ENCODE peak calls at places on chromosomes 13 and 19, in four cellular contexts. One of them, this sample, is unnamed.

GRCh38 chr19:29491491-29491890 is 34.3 kb upstream of the VSTM2B start:
- DNase-seq in aorta: no peak
- DNase-seq in stomach: no peak
- DNase-seq in right cardiac atrium: no peak
- DNase-seq in this sample: no peak

GRCh38 chr19:30682576-30683536 is 310.7 kb downstream of the ZNF536 start:
- DNase-seq in right cardiac atrium: peak
- DNase-seq in stomach: peak
- DNase-seq in aorta: peak
- DNase-seq in this sample: peak

GRCh38 chr13:30038884-30039283 is 188.5 kb upstream of the UBL3 start:
- DNase-seq in stomach: no peak
- DNase-seq in right cardiac atrium: no peak
- DNase-seq in aorta: no peak
- DNase-seq in this sample: peak

GRCh38 chr13:72384879-72385278 is 342.6 kb downstream of the MZT1 start:
- DNase-seq in stomach: no peak
- DNase-seq in right cardiac atrium: no peak
- DNase-seq in aorta: no peak
- DNase-seq in this sample: no peak

GRCh38 chr13:44174769-44175425 is 198.7 kb upstream of the SERP2 start:
- DNase-seq in aorta: no peak
- DNase-seq in stomach: peak
- DNase-seq in right cardiac atrium: peak
- DNase-seq in this sample: no peak

GRCh38 chr19:46958542-46958941 is 61.1 kb upstream of the NPAS1 start:
- DNase-seq in right cardiac atrium: no peak
- DNase-seq in stomach: no peak
- DNase-seq in aorta: no peak
- DNase-seq in this sample: no peak

GRCh38 chr19:48674921-48675824 is 2.4 kb upstream of the NTN5 start:
- DNase-seq in stomach: peak
- DNase-seq in right cardiac atrium: peak
- DNase-seq in aorta: peak
- DNase-seq in this sample: peak

GRCh38 chr13:26340812-26341211 is 86.9 kb downstream of the CDK8 start:
- DNase-seq in right cardiac atrium: no peak
- DNase-seq in aorta: no peak
- DNase-seq in stomach: no peak
- DNase-seq in this sample: peak

GRCh38 chr13:56986121-56986520 is 154.6 kb upstream of the PRR20A start:
- DNase-seq in right cardiac atrium: no peak
- DNase-seq in aorta: no peak
- DNase-seq in stomach: no peak
- DNase-seq in this sample: no peak

GRCh38 chr13:41905600-41906254 is 55.2 kb downstream of the VWA8 start:
- DNase-seq in stomach: no peak
- DNase-seq in aorta: no peak
- DNase-seq in right cardiac atrium: no peak
- DNase-seq in this sample: peak

GRCh38 chr13:28680541-28680940 is 21.6 kb downstream of the POMP start:
- DNase-seq in stomach: no peak
- DNase-seq in aorta: no peak
- DNase-seq in right cardiac atrium: no peak
- DNase-seq in this sample: no peak

GRCh38 chr19:52188822-52189744 is 769 bp upstream of the PPP2R1A start:
- DNase-seq in aorta: peak
- DNase-seq in right cardiac atrium: peak
- DNase-seq in stomach: no peak
- DNase-seq in this sample: peak

GRCh38 chr13:69589531-69589930 is 518.1 kb upstream of the ATXN8OS start:
- DNase-seq in aorta: no peak
- DNase-seq in right cardiac atrium: no peak
- DNase-seq in stomach: no peak
- DNase-seq in this sample: peak
- H3K4me3 ChIP-seq in aorta: no peak
- H3K4me3 ChIP-seq in right cardiac atrium: no peak
- H3K4me3 ChIP-seq in stomach: no peak
- H3K4me3 ChIP-seq in this sample: no peak

DNA sequence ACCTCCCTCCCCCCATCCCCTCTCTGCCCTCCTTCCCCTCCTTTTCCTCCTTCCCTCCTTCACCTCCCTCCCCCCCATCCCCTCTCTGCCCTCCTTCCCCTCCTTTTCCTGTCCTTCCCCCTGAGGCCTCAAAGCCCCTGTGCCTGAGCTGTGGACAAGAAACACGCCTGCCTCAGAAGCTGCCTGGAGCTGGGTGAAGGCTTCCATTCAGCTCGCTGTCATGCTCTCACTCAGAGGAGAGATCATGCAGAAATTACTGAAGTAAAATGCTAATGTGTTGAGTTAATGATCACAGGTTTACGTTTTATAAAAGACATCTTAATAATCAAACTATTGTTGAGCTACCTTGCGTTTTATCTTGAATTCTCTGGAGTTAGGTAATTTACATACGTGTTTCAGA is 114.5 kb downstream of the ATP11A start:
- DNase-seq in right cardiac atrium: no peak
- DNase-seq in aorta: no peak
- DNase-seq in stomach: no peak
- DNase-seq in this sample: peak
- H3K27ac ChIP-seq in right cardiac atrium: no peak
- H3K27ac ChIP-seq in aorta: no peak
- H3K27ac ChIP-seq in stomach: no peak
- H3K27ac ChIP-seq in this sample: no peak

DNA sequence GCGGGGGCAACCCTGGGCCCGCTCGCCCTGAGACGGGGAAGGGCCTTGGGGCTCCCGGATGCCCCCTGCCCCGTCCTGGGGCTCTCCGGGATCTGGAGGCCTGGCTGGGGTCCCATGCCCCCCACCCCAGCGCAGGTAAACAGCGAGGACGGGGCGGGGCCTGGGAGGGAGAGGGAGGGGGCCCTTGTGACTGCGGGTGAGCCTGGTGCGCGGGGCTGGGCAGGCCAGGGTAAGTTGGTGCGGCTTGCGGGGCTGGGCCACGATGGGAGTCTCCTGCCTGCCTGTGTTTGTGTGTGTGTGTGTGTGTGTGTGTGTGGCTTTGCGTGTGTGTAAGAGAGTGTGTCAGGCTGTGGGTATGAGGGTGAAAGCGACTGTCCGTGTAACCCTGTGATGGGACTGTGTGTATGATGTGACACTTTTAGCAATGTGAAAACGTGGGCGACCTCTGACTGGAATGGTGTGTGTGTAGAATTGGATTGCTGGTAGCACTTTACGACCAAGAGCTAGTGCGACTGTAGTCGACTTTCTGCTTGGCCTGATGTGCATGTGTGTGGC is 426 bp downstream of the KLC3 start:
- DNase-seq in stomach: no peak
- DNase-seq in right cardiac atrium: no peak
- DNase-seq in aorta: no peak
- DNase-seq in this sample: peak
- H3K4me3 ChIP-seq in stomach: peak
- H3K4me3 ChIP-seq in right cardiac atrium: peak
- H3K4me3 ChIP-seq in aorta: no peak
- H3K4me3 ChIP-seq in this sample: peak

DNA sequence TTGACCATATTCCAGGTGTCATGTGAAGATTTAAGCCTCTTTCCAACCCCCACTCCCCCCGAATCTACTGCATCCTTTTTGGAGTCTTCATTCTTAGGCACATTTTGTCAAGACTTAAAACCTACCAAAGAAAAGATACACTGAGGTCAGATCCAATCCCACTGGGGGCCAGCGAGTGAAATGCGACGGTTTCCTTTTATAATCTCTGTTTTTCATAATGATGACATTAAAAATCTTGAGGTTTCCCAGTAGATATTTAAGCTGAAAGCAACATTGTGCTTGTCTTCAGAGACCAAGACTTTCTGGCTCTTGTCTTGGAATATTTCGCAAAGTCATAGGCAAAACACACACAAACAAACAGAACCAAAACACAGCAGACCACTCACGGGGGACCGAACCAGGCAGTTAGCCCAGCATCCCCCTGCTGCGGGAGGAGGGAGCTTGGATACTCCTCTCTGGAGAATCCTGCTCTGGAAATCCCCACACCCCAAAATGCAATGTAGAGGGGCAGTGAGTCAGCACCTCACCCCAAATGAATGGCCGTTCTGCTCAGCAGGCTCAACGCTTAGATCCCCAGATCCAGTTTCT is 521 bp upstream of the GAS6 start:
- DNase-seq in aorta: peak
- DNase-seq in right cardiac atrium: peak
- DNase-seq in stomach: no peak
- DNase-seq in this sample: peak
- H3K27ac ChIP-seq in aorta: peak
- H3K27ac ChIP-seq in right cardiac atrium: peak
- H3K27ac ChIP-seq in stomach: peak
- H3K27ac ChIP-seq in this sample: peak

DNA sequence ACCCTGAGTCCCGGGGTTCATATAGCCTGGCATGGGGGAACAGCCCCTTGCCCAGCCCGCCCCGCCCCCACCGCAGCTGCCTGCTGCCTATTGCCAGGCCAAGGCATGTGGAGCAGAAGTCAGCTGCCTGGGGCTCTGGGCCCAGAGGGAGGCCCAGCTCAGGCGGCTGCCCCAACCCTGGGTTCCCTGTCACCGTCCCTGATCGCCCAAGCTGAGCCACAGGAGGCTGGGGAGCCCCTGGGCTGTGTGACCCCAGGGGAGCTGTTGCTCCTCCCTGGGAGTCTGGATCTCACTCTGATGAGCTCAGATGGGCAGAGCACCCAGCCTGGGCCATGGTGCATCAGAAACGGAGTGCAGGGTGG is 1.4 kb downstream of the PLIN4 start:
- DNase-seq in right cardiac atrium: peak
- DNase-seq in stomach: no peak
- DNase-seq in aorta: no peak
- DNase-seq in this sample: no peak
- H3K4me3 ChIP-seq in right cardiac atrium: peak
- H3K4me3 ChIP-seq in stomach: no peak
- H3K4me3 ChIP-seq in aorta: no peak
- H3K4me3 ChIP-seq in this sample: no peak

GRCh38 chr13:111247552-111247951 is 72.9 kb upstream of the TEX29 start:
- DNase-seq in aorta: no peak
- DNase-seq in right cardiac atrium: no peak
- DNase-seq in stomach: peak
- DNase-seq in this sample: no peak

GRCh38 chr13:111243981-111244380 is 76.5 kb upstream of the TEX29 start:
- DNase-seq in aorta: no peak
- DNase-seq in right cardiac atrium: no peak
- DNase-seq in stomach: no peak
- DNase-seq in this sample: no peak

GRCh38 chr13:111248822-111249221 is 71.6 kb upstream of the TEX29 start:
- DNase-seq in right cardiac atrium: no peak
- DNase-seq in stomach: no peak
- DNase-seq in aorta: no peak
- DNase-seq in this sample: no peak

GRCh38 chr13:111242585-111242984 is 77.9 kb upstream of the TEX29 start:
- DNase-seq in stomach: no peak
- DNase-seq in aorta: no peak
- DNase-seq in right cardiac atrium: no peak
- DNase-seq in this sample: no peak

GRCh38 chr13:111245781-111246384 is 74.6 kb upstream of the TEX29 start:
- DNase-seq in right cardiac atrium: no peak
- DNase-seq in stomach: no peak
- DNase-seq in aorta: no peak
- DNase-seq in this sample: no peak
- H3K27ac ChIP-seq in right cardiac atrium: no peak
- H3K27ac ChIP-seq in stomach: no peak
- H3K27ac ChIP-seq in aorta: no peak
- H3K27ac ChIP-seq in this sample: no peak

GRCh38 chr19:19451429-19452240 is 46.2 kb downstream of the GATAD2A start:
- DNase-seq in right cardiac atrium: no peak
- DNase-seq in stomach: no peak
- DNase-seq in aorta: no peak
- DNase-seq in this sample: no peak
- H3K4me3 ChIP-seq in right cardiac atrium: no peak
- H3K4me3 ChIP-seq in stomach: no peak
- H3K4me3 ChIP-seq in aorta: no peak
- H3K4me3 ChIP-seq in this sample: no peak

This sample was measured in osteoblast.